ENCODE peak calls at places on chromosome 2, in eight cellular contexts. Z is H7; Y is omental fat pad; L is activated CD4-positive, alpha-beta T cell treated with anti-CD3 and anti-CD28 coated beads, Interleukin-2, amount 50 U/mL, for 1 hour; A is non-pigmented ciliary epithelial cell; T is amniotic stem cell; G is stimulated activated CD4-positive, alpha-beta T cell treated with anti-CD3 and anti-CD28 coated beads, Interleukin-15, amount 100 ng/mL, for 24 hours; J is nephron progenitor cell. R is an unnamed sample.
A peak's percentile ranks its signal among the peaks of the same experiment; 100 is the strongest.

GRCh38 chr2:58122040-58122439 is 75.4 kb downstream of the VRK2 start:
- DNase-seq in A (no peak), L (no peak), Z (no peak), T (no peak), Y (no peak), J (no peak), G (no peak), R (no peak)

GRCh38 chr2:197803033-197803444 is 1.4 kb upstream of the PLCL1 start:
- DNase-seq in Z (peak; percentile 59), A (peak; percentile 13), G (peak; percentile 26), Y (no peak), T (peak; percentile 21), J (no peak), L (no peak), R (no peak)

GRCh38 chr2:128376241-128377041 is 57.8 kb upstream of the HS6ST1 start:
- DNase-seq in Y (no peak), A (no peak), L (no peak), G (no peak), Z (peak; percentile 51), T (no peak), J (no peak), R (no peak)

GRCh38 chr2:60556441-60556997 is 3.1 kb upstream of the BCL11A start:
- DNase-seq in Y (no peak), J (peak; percentile 52), T (no peak), Z (peak; percentile 54), A (no peak), G (no peak), L (no peak), R (no peak)

GRCh38 chr2:148814143-148814852 is 60.7 kb upstream of the KIF5C start:
- DNase-seq in T (no peak), J (no peak), Y (no peak), A (peak; percentile 36), Z (no peak), L (no peak), G (no peak), R (no peak)

GRCh38 chr2:109726666-109727270 is 67.3 kb upstream of the RGPD5 start:
- DNase-seq in Y (no peak), Z (no peak), L (no peak), A (no peak), J (no peak), T (no peak), G (no peak), R (peak; percentile 56)

GRCh38 chr2:1612391-1613077 is 131.8 kb downstream of the PXDN start:
- DNase-seq in A (no peak), J (no peak), Y (no peak), L (no peak), T (no peak), Z (peak; percentile 16), G (no peak), R (no peak)

GRCh38 chr2:178484245-178485041 is 4.2 kb downstream of the PLEKHA3 start:
- DNase-seq in J (no peak), L (no peak), G (no peak), T (no peak), Y (no peak), Z (no peak), A (no peak), R (no peak)

GRCh38 chr2:24861500-24861899 is 58.5 kb downstream of the ADCY3 start:
- DNase-seq in A (no peak), Y (no peak), J (no peak), T (no peak), L (no peak), Z (no peak), G (no peak), R (no peak)

GRCh38 chr2:211766689-211767088 is 771.9 kb downstream of the ERBB4 start:
- DNase-seq in Z (no peak), G (no peak), Y (no peak), J (no peak), T (no peak), A (no peak), L (no peak), R (no peak)

GRCh38 chr2:196660264-196660663 is 20.7 kb downstream of the CCDC150 start:
- DNase-seq in Y (no peak), Z (no peak), L (no peak), G (no peak), T (peak; percentile 6), J (no peak), A (peak; percentile 31), R (no peak)

GRCh38 chr2:144514731-144515424 is 5.0 kb downstream of the ZEB2 start:
- DNase-seq in L (no peak), A (no peak), G (no peak), Y (no peak), J (no peak), T (no peak), Z (no peak), R (no peak)

GRCh38 chr2:98917031-98917459 is 19.0 kb downstream of the CRACDL start:
- DNase-seq in L (no peak), A (peak; percentile 60), Y (no peak), T (peak; percentile 52), G (no peak), Z (no peak), J (no peak), R (peak; percentile 74)

GRCh38 chr2:76745605-76746004 is 776.6 kb downstream of the LRRTM4 start:
- DNase-seq in T (no peak), J (no peak), A (no peak), Y (no peak), Z (no peak), L (no peak), G (no peak), R (no peak)

GRCh38 chr2:143717053-143717452 is 587.8 kb downstream of the ARHGAP15 start:
- DNase-seq in Z (no peak), G (no peak), J (no peak), Y (no peak), L (no peak), T (no peak), A (no peak), R (no peak)

GRCh38 chr2:75047189-75047812 is 88.9 kb downstream of the POLE4 start:
- DNase-seq in T (no peak), Z (no peak), Y (no peak), L (no peak), G (no peak), J (no peak), A (no peak), R (no peak)

GRCh38 chr2:153871231-153872221 is at the start of gene GALNT13:
- DNase-seq in Z (peak; percentile 85), G (peak; percentile 3), J (peak; percentile 78), T (no peak), A (peak; percentile 14), Y (no peak), L (no peak), R (peak; percentile 28)

GRCh38 chr2:226478121-226478809 is 321.4 kb downstream of the IRS1 start:
- DNase-seq in A (peak; percentile 83), G (no peak), L (no peak), Y (no peak), Z (no peak), J (no peak), T (peak; percentile 86), R (peak; percentile 80)

GRCh38 chr2:235421618-235422017 is 72.2 kb upstream of the AGAP1 start:
- DNase-seq in Z (no peak), G (no peak), Y (no peak), T (no peak), L (no peak), J (no peak), A (no peak), R (no peak)

GRCh38 chr2:86372641-86373502 is 35.4 kb upstream of the REEP1 start:
- DNase-seq in G (no peak), Z (peak; percentile 64), J (peak; percentile 44), A (no peak), L (no peak), Y (no peak), T (peak; percentile 15), R (no peak)

GRCh38 chr2:4898706-4899105 is 793.5 kb upstream of the SOX11 start:
- DNase-seq in A (peak; percentile 35), Z (no peak), T (no peak), L (no peak), Y (no peak), J (no peak), G (no peak), R (peak; percentile 54)

GRCh38 chr2:103353754-103354153 is 591.9 kb downstream of the TMEM182 start:
- DNase-seq in L (no peak), G (no peak), Z (no peak), Y (no peak), A (no peak), T (no peak), J (peak; percentile 33), R (no peak)

GRCh38 chr2:207807516-207807915 is 37.8 kb upstream of the FZD5 start:
- DNase-seq in Z (no peak), T (no peak), L (no peak), J (no peak), Y (no peak), G (peak; percentile 5), A (no peak), R (no peak)

GRCh38 chr2:189372688-189373257 is 68.5 kb upstream of the WDR75 start:
- DNase-seq in Y (no peak), G (no peak), Z (no peak), T (no peak), L (no peak), A (no peak), J (no peak), R (no peak)

GRCh38 chr2:190578158-190579057 is 43.9 kb upstream of the NEMP2 start:
- DNase-seq in Y (no peak), J (no peak), L (no peak), A (no peak), Z (no peak), T (no peak), G (no peak), R (no peak)

GRCh38 chr2:64826703-64827102 is 162.5 kb upstream of the SLC1A4 start:
- DNase-seq in T (no peak), Z (no peak), J (no peak), A (no peak), L (no peak), G (no peak), Y (no peak), R (no peak)

GRCh38 chr2:172556284-172557033 is 569 bp downstream of the PDK1 start:
- DNase-seq in Z (peak; percentile 89), L (peak; percentile 43), Y (peak; percentile 25), J (peak; percentile 70), T (peak; percentile 34), G (peak; percentile 84), A (no peak), R (no peak)

GRCh38 chr2:625415-626135 is 51.6 kb downstream of the TMEM18 start:
- DNase-seq in L (no peak), A (no peak), G (no peak), J (no peak), Y (no peak), T (no peak), Z (no peak), R (no peak)

GRCh38 chr2:43265006-43265770 is 38.8 kb upstream of the ZFP36L2 start:
- DNase-seq in J (no peak), L (no peak), G (no peak), A (no peak), Z (peak; percentile 42), Y (no peak), T (no peak), R (no peak)

GRCh38 chr2:229922449-229923386 is at the start of gene FBXO36:
- DNase-seq in L (peak; percentile 86), Y (peak; percentile 75), Z (peak; percentile 75), J (peak; percentile 93), T (peak; percentile 91), A (no peak), G (peak; percentile 94), R (peak; percentile 7)

GRCh38 chr2:17804358-17804757 is 11.9 kb upstream of the MSGN1 start:
- DNase-seq in T (no peak), G (no peak), L (no peak), A (no peak), Z (no peak), J (no peak), Y (no peak), R (no peak)

GRCh38 chr2:95208101-95208500 is 780 bp downstream of the ZNF892 start:
- DNase-seq in J (no peak), L (no peak), T (no peak), A (no peak), Y (no peak), G (no peak), Z (no peak), R (no peak)

GRCh38 chr2:107419191-107419590 is 407.5 kb upstream of the RGPD4 start:
- DNase-seq in L (no peak), Z (no peak), J (no peak), A (no peak), G (no peak), T (no peak), Y (no peak), R (no peak)

GRCh38 chr2:102145939-102146338 is 3.4 kb downstream of the IL1R1 start:
- DNase-seq in T (no peak), A (no peak), L (no peak), J (no peak), Y (no peak), G (no peak), Z (no peak), R (no peak)